ENCODE peak calls at places on chromosomes 13 and 19, in seven cellular contexts. F is neural progenitor cell, Q is NCI-H526, N is osteocyte, C is head of caudate nucleus, A is WTC11, H is tibial artery. E is an unnamed sample.

GRCh38 chr19:13153627-13154240 is 3.5 kb downstream of the IER2 start:
- DNase-seq in Q (no peak), H (no peak), C (no peak), A (peak), N (no peak), F (no peak), E (no peak)

GRCh38 chr13:98089826-98090225 is 53.1 kb upstream of the FARP1 start:
- DNase-seq in Q (no peak), H (no peak), F (no peak), C (no peak), A (no peak), N (no peak), E (no peak)

GRCh38 chr13:46609052-46609451 is 56.1 kb downstream of the LRCH1 start:
- DNase-seq in Q (no peak), A (no peak), N (no peak), H (no peak), C (no peak), F (no peak), E (no peak)

GRCh38 chr19:14031719-14032480 is at the start of gene IL27RA:
- DNase-seq in F (peak), C (peak), N (no peak), Q (peak), A (peak), H (peak), E (peak)

GRCh38 chr13:51328488-51328887 is 11.0 kb upstream of the SERPINE3 start:
- DNase-seq in Q (no peak), N (no peak), C (no peak), F (peak), H (no peak), A (peak), E (peak)

GRCh38 chr19:11061951-11062350 is 27.3 kb upstream of the LDLR start:
- DNase-seq in C (no peak), F (no peak), H (no peak), N (no peak), A (no peak), Q (no peak), E (no peak)

GRCh38 chr13:111917901-111918300 is 149.0 kb upstream of the SOX1 start:
- DNase-seq in A (no peak), H (no peak), Q (no peak), F (no peak), C (no peak), N (no peak), E (peak)

GRCh38 chr19:16062789-16063188 is 13.5 kb upstream of the TPM4 start:
- DNase-seq in A (peak), Q (no peak), N (no peak), F (peak), H (peak), C (no peak), E (peak)

GRCh38 chr13:97716746-97717145 is 236.7 kb upstream of the IPO5 start:
- DNase-seq in Q (no peak), H (no peak), N (no peak), A (no peak), F (no peak), C (no peak), E (no peak)

GRCh38 chr19:29271911-29272310 is 59.0 kb upstream of the UQCRFS1 start:
- DNase-seq in Q (no peak), H (no peak), C (no peak), N (no peak), A (no peak), F (no peak), E (peak)

GRCh38 chr19:47243364-47243775 is 12.4 kb upstream of the BBC3 start:
- DNase-seq in C (no peak), A (no peak), H (no peak), Q (no peak), N (no peak), F (no peak), E (no peak)

GRCh38 chr13:67230774-67231480 is 791 bp upstream of the PCDH9 start:
- DNase-seq in C (no peak), H (peak), N (peak), F (peak), A (peak), Q (peak), E (peak)

GRCh38 chr13:72430923-72431322 is 296.5 kb downstream of the MZT1 start:
- DNase-seq in A (no peak), Q (no peak), F (peak), H (no peak), C (no peak), N (no peak), E (peak)